ENCODE peak calls at places on chromosomes 1 and 21, in four cellular contexts. X, N, M and K are unnamed samples.

GRCh38 chr1:240935921-240936320 is 324.0 kb upstream of the GREM2 start:
- DNase-seq in X (no peak), N (no peak), M (no peak), K (no peak)

GRCh38 chr1:52288286-52288685 is 77.7 kb downstream of the CC2D1B start:
- DNase-seq in X (no peak), N (no peak), M (no peak), K (no peak)

GRCh38 chr1:113870778-113871177 is 734 bp downstream of the PTPN22 start:
- DNase-seq in X (no peak), N (no peak), M (no peak), K (no peak)

GRCh38 chr1:24594328-24594598 is 38.4 kb downstream of the NCMAP start:
- DNase-seq in X (no peak), N (peak), M (no peak), K (no peak)

GRCh38 chr1:23772049-23772853 is 6.0 kb upstream of the PITHD1 start:
- DNase-seq in X (peak), N (peak), M (peak), K (peak)

GRCh38 chr1:121558514-121558913 is 373.7 kb downstream of the SRGAP2C start:
- DNase-seq in X (peak), N (no peak), M (no peak), K (no peak)

GRCh38 chr1:18608534-18608933 is 22.1 kb upstream of the PAX7 start:
- DNase-seq in X (no peak), N (no peak), M (no peak), K (no peak)

GRCh38 chr1:24481098-24481497 is 21.5 kb upstream of the RCAN3 start:
- DNase-seq in X (no peak), N (no peak), M (no peak), K (no peak)

GRCh38 chr1:16174261-16174871 is 18.5 kb upstream of the EPHA2 start:
- DNase-seq in X (peak), N (no peak), M (no peak), K (no peak)

GRCh38 chr1:109770331-109771095 is 6.8 kb upstream of the EPS8L3 start:
- DNase-seq in X (no peak), N (no peak), M (no peak), K (no peak)

GRCh38 chr1:56908619-56909340 is 54.2 kb downstream of the C8A start:
- DNase-seq in X (no peak), N (no peak), M (no peak), K (no peak)

GRCh38 chr1:236451796-236452373 is 57.8 kb downstream of the EDARADD start:
- DNase-seq in X (peak), N (no peak), M (no peak), K (no peak)

GRCh38 chr1:197463142-197463541 is 195.1 kb downstream of the CRB1 start:
- DNase-seq in X (no peak), N (peak), M (peak), K (no peak)

GRCh38 chr1:201509601-201510374 is 2.9 kb upstream of the CSRP1 start:
- DNase-seq in X (no peak), N (no peak), M (no peak), K (no peak)

GRCh38 chr1:65593516-65593915 is 173.0 kb downstream of the LEPR start:
- DNase-seq in X (no peak), N (no peak), M (no peak), K (no peak)

GRCh38 chr1:43237131-43237530 is 32.7 kb upstream of the TMEM125 start:
- DNase-seq in X (no peak), N (no peak), M (no peak), K (no peak)

GRCh38 chr1:181128592-181129497 is 40.3 kb downstream of the IER5 start:
- DNase-seq in X (peak), N (peak), M (peak), K (peak)

GRCh38 chr21:15140321-15141019 is 75.7 kb upstream of the NRIP1 start:
- DNase-seq in X (no peak), N (no peak), M (peak), K (no peak)

GRCh38 chr1:23801876-23802275 is 1.3 kb upstream of the GALE start:
- DNase-seq in X (no peak), N (no peak), M (no peak), K (no peak)

GRCh38 chr1:58809327-58810040 is 25.6 kb upstream of the JUN start:
- DNase-seq in X (no peak), N (no peak), M (no peak), K (no peak)

GRCh38 chr1:22739648-22740385 is 29.2 kb downstream of the EPHB2 start:
- DNase-seq in X (no peak), N (no peak), M (no peak), K (no peak)

GRCh38 chr21:20882462-20883415 is 115.5 kb upstream of the NCAM2 start:
- DNase-seq in X (peak), N (peak), M (peak), K (peak)

GRCh38 chr21:45277101-45278045 is 10.3 kb downstream of the POFUT2 start:
- DNase-seq in X (no peak), N (no peak), M (no peak), K (no peak)

GRCh38 chr1:117860906-117861610 is 68.4 kb downstream of the GDAP2 start:
- DNase-seq in X (no peak), N (no peak), M (no peak), K (no peak)

GRCh38 chr1:235821361-235821981 is 45.2 kb downstream of the LYST start:
- DNase-seq in X (no peak), N (no peak), M (no peak), K (no peak)

GRCh38 chr1:198860371-198860770 is 221.5 kb downstream of the PTPRC start:
- DNase-seq in X (no peak), N (no peak), M (no peak), K (no peak)

GRCh38 chr1:21260405-21261129 is 29.7 kb downstream of the ECE1 start:
- DNase-seq in X (no peak), N (no peak), M (no peak), K (no peak)

GRCh38 chr1:202576816-202577215 is 133.4 kb downstream of the SYT2 start:
- DNase-seq in X (no peak), N (no peak), M (no peak), K (no peak)

GRCh38 chr21:14308234-14308633 is 74.7 kb downstream of the HSPA13 start:
- DNase-seq in X (no peak), N (no peak), M (no peak), K (no peak)

GRCh38 chr1:216766633-216767325 is 43.5 kb upstream of the ESRRG start:
- DNase-seq in X (no peak), N (no peak), M (no peak), K (no peak)